ENCODE peak calls at places on chromosomes 16 and 17, in four cellular contexts. One of them, this sample, is unnamed.

GRCh38 chr16:27264151-27264550 is 4.4 kb downstream of the NSMCE1 start:
- DNase-seq in AG10803: peak; percentile 72
- DNase-seq in A673: no peak
- DNase-seq in prostate gland: no peak
- DNase-seq in this sample: peak; percentile 70

GRCh38 chr16:85612191-85612800 is 826 bp upstream of the GSE1 start:
- DNase-seq in A673: peak; percentile 85
- DNase-seq in prostate gland: peak; percentile 87
- DNase-seq in AG10803: peak; percentile 97
- DNase-seq in this sample: peak; percentile 94

GRCh38 chr16:66899945-66900688 is 18.6 kb downstream of the CDH16 start:
- DNase-seq in A673: peak; percentile 63
- DNase-seq in AG10803: peak; percentile 51
- DNase-seq in prostate gland: no peak
- DNase-seq in this sample: peak; percentile 60

GRCh38 chr16:47719713-47720112 is 258.6 kb downstream of the PHKB start:
- DNase-seq in A673: no peak
- DNase-seq in prostate gland: no peak
- DNase-seq in AG10803: no peak
- DNase-seq in this sample: no peak

GRCh38 chr17:63999680-64000531 is 1.8 kb downstream of the PRR29 start:
- DNase-seq in AG10803: no peak
- DNase-seq in prostate gland: no peak
- DNase-seq in A673: no peak
- DNase-seq in this sample: no peak

GRCh38 chr17:47852113-47852949 is 1.4 kb upstream of the SP6 start:
- DNase-seq in prostate gland: no peak
- DNase-seq in A673: no peak
- DNase-seq in AG10803: no peak
- DNase-seq in this sample: no peak

GRCh38 chr16:66751135-66751991 is at the start of gene DYNC1LI2:
- DNase-seq in prostate gland: peak; percentile 58
- DNase-seq in AG10803: peak; percentile 73
- DNase-seq in A673: peak; percentile 86
- DNase-seq in this sample: peak; percentile 56

GRCh38 chr17:31439716-31440115 is 48.2 kb downstream of the RAB11FIP4 start:
- DNase-seq in prostate gland: no peak
- DNase-seq in AG10803: no peak
- DNase-seq in A673: no peak
- DNase-seq in this sample: no peak

GRCh38 chr17:40615295-40615988 is 32.2 kb downstream of the SMARCE1 start:
- DNase-seq in AG10803: peak; percentile 32
- DNase-seq in prostate gland: peak; percentile 34
- DNase-seq in A673: no peak
- DNase-seq in this sample: peak; percentile 23

GRCh38 chr16:9366048-9366969 is 274.9 kb downstream of the HAPSTR1 start:
- DNase-seq in A673: no peak
- DNase-seq in AG10803: no peak
- DNase-seq in prostate gland: no peak
- DNase-seq in this sample: no peak

GRCh38 chr17:67280279-67280678 is 35.3 kb upstream of the HELZ start:
- DNase-seq in AG10803: no peak
- DNase-seq in A673: no peak
- DNase-seq in prostate gland: peak; percentile 83
- DNase-seq in this sample: no peak

GRCh38 chr16:63789603-63790002 is 1332.3 kb downstream of the CDH11 start:
- DNase-seq in AG10803: no peak
- DNase-seq in prostate gland: no peak
- DNase-seq in A673: peak; percentile 26
- DNase-seq in this sample: no peak

GRCh38 chr17:77233127-77233526 is 92.4 kb downstream of the SEC14L1 start:
- DNase-seq in prostate gland: no peak
- DNase-seq in A673: no peak
- DNase-seq in AG10803: no peak
- DNase-seq in this sample: no peak

GRCh38 chr17:48528153-48528912 is 2.5 kb downstream of the HOXB1 start:
- DNase-seq in AG10803: no peak
- DNase-seq in prostate gland: no peak
- DNase-seq in A673: no peak
- DNase-seq in this sample: no peak

GRCh38 chr17:42830971-42831370 is 2.2 kb upstream of the PSME3 start:
- DNase-seq in A673: no peak
- DNase-seq in AG10803: no peak
- DNase-seq in prostate gland: no peak
- DNase-seq in this sample: no peak

GRCh38 chr17:32503251-32504165 is 16.7 kb downstream of the CDK5R1 start:
- DNase-seq in A673: no peak
- DNase-seq in prostate gland: no peak
- DNase-seq in AG10803: no peak
- DNase-seq in this sample: peak; percentile 20

GRCh38 chr16:86344586-86344871 is 165.8 kb upstream of the FOXF1 start:
- DNase-seq in AG10803: no peak
- DNase-seq in prostate gland: no peak
- DNase-seq in A673: no peak
- DNase-seq in this sample: no peak

GRCh38 chr16:10490141-10490540 is 90.3 kb downstream of the EMP2 start:
- DNase-seq in AG10803: peak; percentile 79
- DNase-seq in A673: no peak
- DNase-seq in prostate gland: no peak
- DNase-seq in this sample: no peak

GRCh38 chr16:1678500-1679098 is 520 bp downstream of the JPT2 start:
- DNase-seq in prostate gland: peak; percentile 65
- DNase-seq in A673: peak; percentile 31
- DNase-seq in AG10803: peak; percentile 48
- DNase-seq in this sample: peak; percentile 18

GRCh38 chr16:50644730-50645129 is 36.4 kb downstream of the SNX20 start:
- DNase-seq in prostate gland: no peak
- DNase-seq in AG10803: peak; percentile 76
- DNase-seq in A673: no peak
- DNase-seq in this sample: no peak

GRCh38 chr17:65542595-65542994 is 18.9 kb downstream of the AXIN2 start:
- DNase-seq in A673: no peak
- DNase-seq in prostate gland: no peak
- DNase-seq in AG10803: no peak
- DNase-seq in this sample: no peak

GRCh38 chr16:66720766-66721165 is 24.2 kb upstream of the CMTM4 start:
- DNase-seq in prostate gland: no peak
- DNase-seq in AG10803: no peak
- DNase-seq in A673: no peak
- DNase-seq in this sample: peak; percentile 32

GRCh38 chr17:74807376-74807775 is 31.2 kb upstream of the NAT9 start:
- DNase-seq in prostate gland: no peak
- DNase-seq in AG10803: no peak
- DNase-seq in A673: no peak
- DNase-seq in this sample: no peak

GRCh38 chr16:15509593-15510520 is 75.5 kb downstream of the BMERB1 start:
- DNase-seq in A673: peak; percentile 39
- DNase-seq in AG10803: peak; percentile 75
- DNase-seq in prostate gland: no peak
- DNase-seq in this sample: peak; percentile 51

GRCh38 chr16:19601083-19601976 is 45.8 kb downstream of the VPS35L start:
- DNase-seq in prostate gland: no peak
- DNase-seq in A673: peak; percentile 44
- DNase-seq in AG10803: peak; percentile 49
- DNase-seq in this sample: peak; percentile 7

GRCh38 chr17:12545877-12546513 is 119.7 kb upstream of the MYOCD start:
- DNase-seq in prostate gland: no peak
- DNase-seq in AG10803: peak; percentile 57
- DNase-seq in A673: peak; percentile 62
- DNase-seq in this sample: peak; percentile 68

GRCh38 chr17:55411463-55411855 is 10.2 kb downstream of the MMD start:
- DNase-seq in prostate gland: no peak
- DNase-seq in A673: no peak
- DNase-seq in AG10803: no peak
- DNase-seq in this sample: no peak

GRCh38 chr16:69166221-69166833 is 20.6 kb upstream of the SNTB2 start:
- DNase-seq in A673: no peak
- DNase-seq in AG10803: no peak
- DNase-seq in prostate gland: no peak
- DNase-seq in this sample: peak; percentile 38

GRCh38 chr16:17273142-17273561 is 197.6 kb downstream of the XYLT1 start:
- DNase-seq in prostate gland: no peak
- DNase-seq in A673: no peak
- DNase-seq in AG10803: peak; percentile 94
- DNase-seq in this sample: peak; percentile 85

GRCh38 chr16:30539000-30539964 is 4.6 kb upstream of the ZNF747 start:
- DNase-seq in AG10803: no peak
- DNase-seq in prostate gland: no peak
- DNase-seq in A673: no peak
- DNase-seq in this sample: no peak

GRCh38 chr16:7021653-7022275 is 310.9 kb upstream of the RBFOX1 start:
- DNase-seq in A673: no peak
- DNase-seq in AG10803: no peak
- DNase-seq in prostate gland: no peak
- DNase-seq in this sample: no peak

GRCh38 chr17:16918443-16918842 is 53.5 kb downstream of the TNFRSF13B start:
- DNase-seq in prostate gland: peak; percentile 46
- DNase-seq in AG10803: no peak
- DNase-seq in A673: no peak
- DNase-seq in this sample: no peak

GRCh38 chr17:15453246-15453645 is 14.2 kb downstream of the CDRT4 start:
- DNase-seq in AG10803: peak; percentile 82
- DNase-seq in prostate gland: no peak
- DNase-seq in A673: no peak
- DNase-seq in this sample: no peak

GRCh38 chr17:53646835-53647234 is 175.9 kb upstream of the KIF2B start:
- DNase-seq in A673: no peak
- DNase-seq in AG10803: no peak
- DNase-seq in prostate gland: no peak
- DNase-seq in this sample: no peak
- TF ChIP-seq CTCF in A673: no peak
- TF ChIP-seq CTCF in AG10803: no peak
- TF ChIP-seq CTCF in prostate gland: no peak
- TF ChIP-seq CTCF in this sample: no peak

DNA sequence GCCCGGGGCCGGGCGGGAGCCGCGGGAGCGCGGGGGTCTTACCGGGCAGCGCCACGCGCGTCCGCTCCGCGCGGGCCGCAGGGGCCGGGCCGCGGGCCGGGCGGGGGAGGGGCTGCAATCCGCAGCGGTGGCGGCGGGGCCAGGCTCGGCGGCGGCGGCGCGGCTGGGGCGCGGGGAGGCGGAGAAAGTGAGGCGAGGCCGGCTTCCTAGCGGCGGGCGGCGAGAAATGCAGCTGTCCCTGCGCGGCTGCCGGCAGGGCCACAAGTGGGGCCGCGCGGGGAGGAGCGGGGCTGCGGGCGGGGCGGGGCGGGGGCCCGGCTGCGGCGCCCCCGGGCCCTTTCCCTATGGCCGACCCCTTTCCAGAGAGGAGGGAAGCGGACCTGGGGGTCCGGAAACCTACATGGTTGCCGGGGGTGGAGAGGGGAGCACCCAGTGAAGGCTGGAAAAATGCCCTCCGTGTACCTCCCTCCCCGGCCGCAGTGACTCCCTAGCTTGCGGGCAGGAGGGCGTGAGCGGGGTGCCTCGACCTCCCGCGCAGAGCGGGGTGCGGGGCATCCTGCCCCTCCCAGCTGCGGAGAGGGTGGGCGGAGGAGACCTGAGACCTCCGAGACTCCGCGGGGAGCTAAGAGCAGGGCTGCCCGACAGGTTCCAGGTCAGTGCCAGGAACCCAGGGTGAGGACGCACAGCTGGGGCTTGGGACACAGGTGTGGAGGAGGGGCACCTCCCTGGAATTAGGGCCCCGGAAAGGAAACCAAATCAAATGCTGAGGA is at the start of gene CUEDC1:
- DNase-seq in A673: peak; percentile 85
- DNase-seq in AG10803: peak; percentile 64
- DNase-seq in prostate gland: peak; percentile 67
- DNase-seq in this sample: peak; percentile 61
- TF ChIP-seq CTCF in A673: peak; percentile 27
- TF ChIP-seq CTCF in AG10803: peak; percentile 29
- TF ChIP-seq CTCF in prostate gland: peak; percentile 48
- TF ChIP-seq CTCF in this sample: peak; percentile 63

DNA sequence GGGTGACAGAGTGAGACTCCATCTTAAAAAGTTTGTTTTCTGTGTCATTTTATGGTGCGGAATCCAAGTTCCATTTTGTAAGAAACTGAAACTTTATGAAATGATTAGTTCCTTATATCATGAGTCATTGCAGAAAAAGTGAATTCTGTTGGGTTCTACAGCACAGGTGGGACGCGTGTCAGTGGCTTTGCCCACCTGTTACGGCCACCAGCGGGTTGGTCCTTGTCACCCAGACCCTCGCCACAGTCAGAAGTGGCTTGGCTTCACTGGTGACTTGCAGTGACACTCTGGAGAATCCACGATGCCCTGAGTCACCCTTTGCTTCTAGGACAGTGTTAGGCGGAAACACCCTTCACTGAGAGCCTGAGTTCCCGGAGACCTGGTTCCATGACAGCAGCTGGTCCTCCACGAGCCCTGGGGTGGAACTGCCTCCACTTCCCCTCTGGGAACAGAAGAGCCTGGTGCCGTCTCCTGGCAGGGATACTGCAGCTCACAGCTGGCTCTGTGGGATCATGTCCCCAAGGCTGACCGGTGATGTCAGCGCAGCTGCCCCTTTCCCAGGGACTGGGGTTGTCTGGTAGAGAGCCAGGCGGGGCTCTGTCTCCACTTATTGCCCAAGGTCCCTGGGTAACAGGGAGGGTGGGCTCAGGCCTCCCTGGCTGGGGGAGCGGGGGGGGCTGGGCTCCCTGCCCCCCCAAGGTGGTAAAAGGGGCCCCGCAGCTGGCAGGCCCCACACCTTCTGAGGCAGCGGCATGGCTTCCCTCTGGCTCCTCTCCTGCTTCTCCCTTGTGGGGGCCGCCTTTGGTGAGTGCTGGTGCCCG is at the start of gene CTRB1:
- DNase-seq in prostate gland: no peak
- DNase-seq in AG10803: no peak
- DNase-seq in A673: no peak
- DNase-seq in this sample: no peak
- TF ChIP-seq CTCF in prostate gland: no peak
- TF ChIP-seq CTCF in AG10803: no peak
- TF ChIP-seq CTCF in A673: no peak
- TF ChIP-seq CTCF in this sample: no peak

GRCh38 chr17:2058521-2059124 is 3.7 kb downstream of the HIC1 start:
- DNase-seq in AG10803: no peak
- DNase-seq in prostate gland: no peak
- DNase-seq in A673: no peak
- DNase-seq in this sample: peak; percentile 63
- TF ChIP-seq CTCF in AG10803: peak; percentile 41
- TF ChIP-seq CTCF in prostate gland: peak; percentile 47
- TF ChIP-seq CTCF in A673: peak; percentile 45
- TF ChIP-seq CTCF in this sample: peak; percentile 89

GRCh38 chr16:80161799-80162380 is 378.9 kb upstream of the DYNLRB2 start:
- DNase-seq in AG10803: no peak
- DNase-seq in prostate gland: no peak
- DNase-seq in A673: no peak
- DNase-seq in this sample: no peak

DNA sequence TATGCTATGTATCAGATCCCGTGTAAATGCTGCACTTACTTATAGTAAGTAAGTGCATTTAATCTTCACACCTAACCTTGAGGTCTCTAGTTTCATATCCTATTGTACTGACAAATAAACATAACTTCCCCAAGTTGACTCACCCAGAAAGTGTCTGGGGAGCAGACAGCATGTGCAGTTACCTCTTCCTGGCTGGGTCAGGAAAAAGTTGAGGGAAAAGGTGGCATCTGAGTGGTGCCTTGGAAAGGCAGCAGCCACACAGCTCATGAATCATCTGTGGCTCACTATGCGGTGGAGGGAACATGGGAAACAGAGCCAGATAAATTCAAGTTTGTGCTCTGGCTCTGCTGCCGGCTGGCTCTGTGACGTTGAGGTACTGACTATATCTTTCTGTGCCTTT is 382.0 kb upstream of the DYNLRB2 start:
- DNase-seq in prostate gland: no peak
- DNase-seq in A673: no peak
- DNase-seq in AG10803: peak; percentile 74
- DNase-seq in this sample: peak; percentile 71
- TF ChIP-seq CTCF in prostate gland: no peak
- TF ChIP-seq CTCF in A673: no peak
- TF ChIP-seq CTCF in AG10803: no peak
- TF ChIP-seq CTCF in this sample: no peak